ENCODE peak calls at places on chromosomes 3 and 15, in eight cellular contexts. N is EL; H is AG09319; R is Right ventricle myocardium superior; M is effector memory CD8-positive, alpha-beta T cell; W is dermis blood vessel endothelial cell; D is AG04450; L is progenitor cell of endocrine pancreas. P is an unnamed sample.

GRCh38 chr15:92636950-92637481 is 18.6 kb downstream of the FAM174B start:
- DNase-seq in N (no peak), H (no peak), R (no peak), M (no peak), W (no peak), D (no peak), L (no peak), P (peak; percentile 58)

GRCh38 chr3:13280856-13281656 is 139.1 kb downstream of the NUP210 start:
- DNase-seq in N (no peak), H (no peak), R (peak; percentile 54), M (no peak), W (no peak), D (no peak), L (no peak), P (no peak)

GRCh38 chr3:160053048-160053391 is 64.4 kb downstream of the IL12A start:
- DNase-seq in N (no peak), H (no peak), R (no peak), M (no peak), W (no peak), D (no peak), L (no peak), P (no peak)

GRCh38 chr15:93895976-93896770 is 335.2 kb upstream of the MCTP2 start:
- DNase-seq in N (no peak), H (no peak), R (no peak), M (no peak), W (no peak), D (no peak), L (no peak), P (no peak)

GRCh38 chr3:152087153-152087552 is 181.6 kb upstream of the MBNL1 start:
- DNase-seq in N (no peak), H (no peak), R (peak; percentile 33), M (no peak), W (no peak), D (no peak), L (no peak), P (no peak)

GRCh38 chr15:93030430-93031102 is 58.4 kb downstream of the RGMA start:
- DNase-seq in N (peak; percentile 69), H (no peak), R (peak; percentile 78), M (peak; percentile 65), W (peak; percentile 78), D (peak; percentile 26), L (peak; percentile 60), P (peak; percentile 73)

GRCh38 chr3:30156586-30157498 is 449.6 kb upstream of the TGFBR2 start:
- DNase-seq in N (peak; percentile 6), H (no peak), R (no peak), M (no peak), W (peak; percentile 82), D (no peak), L (no peak), P (no peak)

GRCh38 chr3:196966526-196967401 is 1.9 kb downstream of the PIGZ start:
- DNase-seq in N (no peak), H (no peak), R (no peak), M (no peak), W (no peak), D (no peak), L (no peak), P (no peak)

GRCh38 chr3:59247402-59247841 is 197.6 kb upstream of the CFAP20DC start:
- DNase-seq in N (no peak), H (no peak), R (no peak), M (no peak), W (no peak), D (no peak), L (no peak), P (no peak)

GRCh38 chr3:52128118-52128683 is 26.0 kb downstream of the POC1A start:
- DNase-seq in N (peak; percentile 69), H (no peak), R (no peak), M (no peak), W (peak; percentile 79), D (no peak), L (no peak), P (no peak)

GRCh38 chr15:63948971-63949370 is 97.3 kb downstream of the DAPK2 start:
- DNase-seq in N (no peak), H (no peak), R (no peak), M (no peak), W (no peak), D (no peak), L (no peak), P (peak; percentile 9)

GRCh38 chr3:52400275-52400793 is 44.6 kb downstream of the SEMA3G start:
- DNase-seq in N (no peak), H (no peak), R (peak; percentile 6), M (no peak), W (no peak), D (no peak), L (no peak), P (no peak)

GRCh38 chr15:45133561-45133920 is 3.7 kb downstream of the DUOX1 start:
- DNase-seq in N (no peak), H (no peak), R (no peak), M (no peak), W (no peak), D (no peak), L (no peak), P (no peak)

GRCh38 chr3:83849331-83849730 is 1109.5 kb upstream of the CADM2 start:
- DNase-seq in N (no peak), H (no peak), R (no peak), M (no peak), W (no peak), D (no peak), L (no peak), P (no peak)

GRCh38 chr3:151268267-151269235 is 9.8 kb downstream of the P2RY14 start:
- DNase-seq in N (no peak), H (no peak), R (no peak), M (peak; percentile 22), W (no peak), D (no peak), L (no peak), P (no peak)

GRCh38 chr3:97778152-97778551 is 13.6 kb downstream of the ARL6 start:
- DNase-seq in N (no peak), H (no peak), R (no peak), M (no peak), W (peak; percentile 12), D (no peak), L (no peak), P (no peak)

GRCh38 chr3:48407542-48408099 is 22.3 kb downstream of the PLXNB1 start:
- DNase-seq in N (no peak), H (no peak), R (no peak), M (no peak), W (no peak), D (no peak), L (no peak), P (no peak)

GRCh38 chr3:71547254-71548198 is 36.0 kb downstream of the FOXP1 start:
- DNase-seq in N (no peak), H (no peak), R (no peak), M (no peak), W (no peak), D (no peak), L (no peak), P (no peak)

GRCh38 chr15:51281368-51281967 is 56.9 kb downstream of the CYP19A1 start:
- DNase-seq in N (peak; percentile 48), H (peak; percentile 37), R (peak; percentile 79), M (no peak), W (peak; percentile 79), D (no peak), L (peak; percentile 25), P (peak; percentile 79)

GRCh38 chr3:23377928-23378672 is 175.0 kb downstream of the UBE2E2 start:
- DNase-seq in N (no peak), H (no peak), R (no peak), M (no peak), W (no peak), D (no peak), L (no peak), P (no peak)

GRCh38 chr15:31259562-31260252 is 66.9 kb upstream of the KLF13 start:
- DNase-seq in N (no peak), H (no peak), R (no peak), M (no peak), W (no peak), D (no peak), L (no peak), P (no peak)

GRCh38 chr3:126418661-126419131 is 24.0 kb downstream of the CFAP100 start:
- DNase-seq in N (no peak), H (no peak), R (peak; percentile 22), M (no peak), W (no peak), D (no peak), L (no peak), P (no peak)

GRCh38 chr3:188807002-188807401 is 364.8 kb upstream of the TPRG1 start:
- DNase-seq in N (no peak), H (no peak), R (no peak), M (no peak), W (peak; percentile 13), D (no peak), L (no peak), P (no peak)

GRCh38 chr3:134446800-134447199 is 39.0 kb downstream of the ANAPC13 start:
- DNase-seq in N (peak; percentile 75), H (no peak), R (no peak), M (no peak), W (peak; percentile 39), D (no peak), L (no peak), P (no peak)

GRCh38 chr15:65336767-65337435 is 32.4 kb downstream of the RNU5B-1 start:
- DNase-seq in N (no peak), H (no peak), R (no peak), M (no peak), W (no peak), D (no peak), L (no peak), P (no peak)

P was measured in colonic mucosa.